ENCODE peak calls at places on chromosomes 7 and 10, in nine cellular contexts. G is central memory CD8-positive, alpha-beta T cell; L is GM12891; E is erythroblast; S is NCI-H1694 treated with DMSO at 0.1 percent for 48 hours; C is left colon; H is kidney; Z is CD8-positive, alpha-beta memory T cell; R is cardiac fibroblast. D is an unnamed sample.

GRCh38 chr7:123190109-123190831 is 9.5 kb downstream of the SLC13A1 start:
- DNase-seq in G (no peak), H (peak; percentile 24), S (no peak), Z (no peak), E (no peak), C (no peak), L (no peak), R (no peak), D (no peak)

GRCh38 chr7:80277434-80278427 is 143.1 kb downstream of the GNAI1 start:
- DNase-seq in L (no peak), S (no peak), E (no peak), C (no peak), Z (no peak), R (peak; percentile 58), G (no peak), H (no peak), D (peak; percentile 28)

GRCh38 chr7:1225462-1226154 is 7.1 kb upstream of the UNCX start:
- DNase-seq in C (peak; percentile 34), E (peak; percentile 72), S (no peak), H (no peak), Z (peak; percentile 29), G (no peak), R (peak; percentile 17), L (peak; percentile 75), D (no peak)

GRCh38 chr7:122637799-122638198 is 61.1 kb downstream of the RNF133 start:
- DNase-seq in L (no peak), G (no peak), R (no peak), C (no peak), H (no peak), Z (no peak), E (no peak), S (no peak), D (no peak)

GRCh38 chr10:36271631-36272340 is 629.7 kb upstream of the FZD8 start:
- DNase-seq in H (no peak), G (no peak), E (no peak), L (no peak), S (no peak), Z (no peak), R (no peak), C (no peak), D (no peak)

GRCh38 chr10:27345455-27345909 is 104.9 kb upstream of the ACBD5 start:
- DNase-seq in E (no peak), H (no peak), G (no peak), C (no peak), R (no peak), L (no peak), Z (no peak), S (no peak), D (no peak)

GRCh38 chr7:2913760-2914387 is 69.8 kb upstream of the GNA12 start:
- DNase-seq in C (no peak), Z (no peak), E (no peak), L (no peak), H (no peak), G (no peak), R (no peak), S (no peak), D (no peak)

GRCh38 chr10:62079885-62080559 is 178.5 kb downstream of the ARID5B start:
- DNase-seq in S (no peak), G (no peak), H (no peak), L (no peak), C (no peak), Z (no peak), E (no peak), R (no peak), D (no peak)

GRCh38 chr7:159028456-159029401 is 115.9 kb downstream of the VIPR2 start:
- DNase-seq in L (no peak), S (no peak), Z (no peak), R (no peak), H (no peak), G (no peak), C (no peak), E (no peak), D (no peak)

GRCh38 chr10:80407836-80408197 is 534 bp upstream of the PRXL2A start:
- DNase-seq in E (no peak), L (peak; percentile 25), H (no peak), C (peak; percentile 62), R (no peak), S (no peak), G (no peak), Z (no peak), D (no peak)

GRCh38 chr10:114779803-114780609 is 41.6 kb upstream of the FHIP2A start:
- DNase-seq in Z (no peak), C (no peak), E (no peak), G (no peak), H (no peak), S (no peak), R (peak; percentile 81), L (no peak), D (peak; percentile 72)

GRCh38 chr10:75127481-75127880 is 16.0 kb downstream of the SAMD8 start:
- DNase-seq in C (no peak), L (no peak), H (no peak), Z (no peak), S (no peak), R (peak; percentile 39), E (no peak), G (no peak), D (no peak)

GRCh38 chr7:5396999-5397656 is 26.5 kb downstream of the TNRC18 start:
- DNase-seq in G (peak; percentile 95), Z (peak; percentile 90), E (peak; percentile 91), C (peak; percentile 90), H (peak; percentile 95), L (peak; percentile 98), R (peak; percentile 93), S (peak; percentile 74), D (no peak)

GRCh38 chr7:45088821-45089313 is at the start of gene NACAD:
- DNase-seq in C (peak; percentile 34), E (peak; percentile 74), H (no peak), G (no peak), Z (peak; percentile 32), L (no peak), S (peak; percentile 61), R (peak; percentile 40), D (no peak)

GRCh38 chr10:78754269-78755074 is 314.3 kb upstream of the ZMIZ1 start:
- DNase-seq in Z (no peak), R (peak; percentile 94), G (no peak), H (no peak), C (no peak), E (no peak), L (no peak), S (no peak), D (peak; percentile 87)

GRCh38 chr7:100933735-100934134 is 15.6 kb upstream of the MUC3A start:
- DNase-seq in H (no peak), R (no peak), E (no peak), G (no peak), Z (no peak), S (no peak), L (no peak), C (no peak), D (no peak)

GRCh38 chr10:11874568-11875182 is 51.5 kb downstream of the PROSER2 start:
- DNase-seq in E (peak; percentile 89), H (no peak), R (peak; percentile 89), Z (peak; percentile 21), G (no peak), S (no peak), C (no peak), L (peak; percentile 63), D (peak; percentile 11)

GRCh38 chr7:19116121-19117080 is 1.0 kb downstream of the TWIST1 start:
- DNase-seq in C (no peak), R (peak; percentile 68), G (no peak), H (no peak), Z (no peak), E (peak; percentile 4), L (no peak), S (no peak), D (peak; percentile 27)

GRCh38 chr10:102935939-102936605 is 18.0 kb downstream of the CNNM2 start:
- DNase-seq in C (no peak), H (no peak), Z (no peak), S (no peak), E (no peak), G (no peak), R (no peak), L (no peak), D (no peak)

GRCh38 chr10:125038637-125039036 is 96.7 kb downstream of the ZRANB1 start:
- DNase-seq in S (no peak), E (peak; percentile 58), L (no peak), C (peak; percentile 68), G (no peak), Z (no peak), R (no peak), H (peak; percentile 67), D (no peak)

GRCh38 chr10:120115959-120116358 is 223.4 kb downstream of the SEC23IP start:
- DNase-seq in L (no peak), E (no peak), R (no peak), C (no peak), Z (no peak), G (no peak), S (no peak), H (no peak), D (no peak)

GRCh38 chr10:122490786-122491680 is 29.7 kb downstream of the HTRA1 start:
- DNase-seq in H (peak; percentile 70), L (no peak), C (no peak), R (peak; percentile 51), S (no peak), Z (peak; percentile 17), G (no peak), E (no peak), D (no peak)

GRCh38 chr7:125516194-125516593 is 586.6 kb upstream of the POT1 start:
- DNase-seq in E (no peak), H (no peak), G (no peak), Z (no peak), S (peak; percentile 78), R (no peak), L (no peak), C (no peak), D (no peak)

GRCh38 chr7:128887169-128888038 is 23.1 kb downstream of the KCP start:
- DNase-seq in S (no peak), C (no peak), G (no peak), H (peak; percentile 39), L (no peak), R (no peak), Z (no peak), E (no peak), D (no peak)

GRCh38 chr10:23368816-23369640 is 24.4 kb upstream of the C10orf67 start:
- DNase-seq in C (no peak), E (no peak), G (no peak), R (no peak), S (no peak), H (no peak), L (peak; percentile 12), Z (no peak), D (no peak)

GRCh38 chr10:73848821-73849489 is 25.4 kb downstream of the CAMK2G start:
- DNase-seq in R (peak; percentile 84), C (peak; percentile 90), E (peak; percentile 90), Z (peak; percentile 88), S (peak; percentile 62), L (peak; percentile 85), H (peak; percentile 93), G (peak; percentile 91), D (peak; percentile 82)

GRCh38 chr10:78393094-78393493 is 359.4 kb downstream of the RPS24 start:
- DNase-seq in E (no peak), G (no peak), C (no peak), Z (no peak), L (no peak), S (no peak), R (no peak), H (no peak), D (no peak)

GRCh38 chr7:155424301-155425010 is 33.5 kb upstream of the EN2 start:
- DNase-seq in S (no peak), E (no peak), Z (no peak), R (no peak), G (no peak), L (no peak), C (no peak), H (peak; percentile 35), D (no peak)

GRCh38 chr10:86019141-86019540 is 347.5 kb downstream of the GRID1 start:
- DNase-seq in S (no peak), Z (no peak), C (no peak), E (no peak), H (no peak), L (no peak), R (no peak), G (no peak), D (no peak)

D was measured in brain microvascular endothelial cell.